ENCODE peak calls at places on chromosomes 7 and 10, in five cellular contexts. One of them, this sample, is unnamed.

GRCh38 chr7:130845581-130846085 is 111.6 kb upstream of the KLF14 start:
- DNase-seq in aorta: no peak
- DNase-seq in stimulated activated CD8-positive, alpha-beta memory T cell treated with anti-CD3 and anti-CD28 coated beads, Interleukin-15, amount 100 ng/mL, for 24 hours: no peak
- DNase-seq in GM12878: no peak
- DNase-seq in substantia nigra: no peak
- DNase-seq in this sample: no peak

GRCh38 chr10:12852732-12853131 is 148.8 kb downstream of the CCDC3 start:
- DNase-seq in aorta: no peak
- DNase-seq in substantia nigra: no peak
- DNase-seq in stimulated activated CD8-positive, alpha-beta memory T cell treated with anti-CD3 and anti-CD28 coated beads, Interleukin-15, amount 100 ng/mL, for 24 hours: no peak
- DNase-seq in GM12878: no peak
- DNase-seq in this sample: no peak

GRCh38 chr7:8389898-8390642 is 43.3 kb upstream of the NXPH1 start:
- DNase-seq in aorta: no peak
- DNase-seq in substantia nigra: peak
- DNase-seq in GM12878: no peak
- DNase-seq in stimulated activated CD8-positive, alpha-beta memory T cell treated with anti-CD3 and anti-CD28 coated beads, Interleukin-15, amount 100 ng/mL, for 24 hours: no peak
- DNase-seq in this sample: peak

GRCh38 chr10:17128261-17128660 is 1.4 kb downstream of the CUBN start:
- DNase-seq in substantia nigra: no peak
- DNase-seq in aorta: no peak
- DNase-seq in GM12878: no peak
- DNase-seq in stimulated activated CD8-positive, alpha-beta memory T cell treated with anti-CD3 and anti-CD28 coated beads, Interleukin-15, amount 100 ng/mL, for 24 hours: no peak
- DNase-seq in this sample: no peak

GRCh38 chr10:13372524-13372923 is 24.4 kb upstream of the SEPHS1 start:
- DNase-seq in GM12878: no peak
- DNase-seq in stimulated activated CD8-positive, alpha-beta memory T cell treated with anti-CD3 and anti-CD28 coated beads, Interleukin-15, amount 100 ng/mL, for 24 hours: no peak
- DNase-seq in aorta: no peak
- DNase-seq in substantia nigra: no peak
- DNase-seq in this sample: no peak

GRCh38 chr10:91194497-91195179 is 25.8 kb upstream of the PCGF5 start:
- DNase-seq in substantia nigra: no peak
- DNase-seq in aorta: no peak
- DNase-seq in GM12878: no peak
- DNase-seq in stimulated activated CD8-positive, alpha-beta memory T cell treated with anti-CD3 and anti-CD28 coated beads, Interleukin-15, amount 100 ng/mL, for 24 hours: no peak
- DNase-seq in this sample: no peak

GRCh38 chr7:41051525-41051924 is 651.4 kb downstream of the INHBA start:
- DNase-seq in GM12878: no peak
- DNase-seq in substantia nigra: peak
- DNase-seq in stimulated activated CD8-positive, alpha-beta memory T cell treated with anti-CD3 and anti-CD28 coated beads, Interleukin-15, amount 100 ng/mL, for 24 hours: no peak
- DNase-seq in aorta: no peak
- DNase-seq in this sample: no peak

GRCh38 chr10:77849039-77849664 is 77.4 kb downstream of the DLG5 start:
- DNase-seq in GM12878: no peak
- DNase-seq in substantia nigra: no peak
- DNase-seq in stimulated activated CD8-positive, alpha-beta memory T cell treated with anti-CD3 and anti-CD28 coated beads, Interleukin-15, amount 100 ng/mL, for 24 hours: no peak
- DNase-seq in aorta: no peak
- DNase-seq in this sample: no peak

GRCh38 chr7:23093546-23093945 is 12.0 kb upstream of the KLHL7 start:
- DNase-seq in substantia nigra: no peak
- DNase-seq in GM12878: no peak
- DNase-seq in stimulated activated CD8-positive, alpha-beta memory T cell treated with anti-CD3 and anti-CD28 coated beads, Interleukin-15, amount 100 ng/mL, for 24 hours: no peak
- DNase-seq in aorta: no peak
- DNase-seq in this sample: no peak

GRCh38 chr7:80070391-80070790 is 64.2 kb upstream of the GNAI1 start:
- DNase-seq in substantia nigra: no peak
- DNase-seq in stimulated activated CD8-positive, alpha-beta memory T cell treated with anti-CD3 and anti-CD28 coated beads, Interleukin-15, amount 100 ng/mL, for 24 hours: no peak
- DNase-seq in aorta: no peak
- DNase-seq in GM12878: no peak
- DNase-seq in this sample: no peak

GRCh38 chr7:4235596-4235995 is 446.5 kb upstream of the FOXK1 start:
- DNase-seq in aorta: peak
- DNase-seq in GM12878: no peak
- DNase-seq in substantia nigra: no peak
- DNase-seq in stimulated activated CD8-positive, alpha-beta memory T cell treated with anti-CD3 and anti-CD28 coated beads, Interleukin-15, amount 100 ng/mL, for 24 hours: no peak
- DNase-seq in this sample: no peak

GRCh38 chr7:56105508-56105907 is 768 bp downstream of the CHCHD2 start:
- DNase-seq in stimulated activated CD8-positive, alpha-beta memory T cell treated with anti-CD3 and anti-CD28 coated beads, Interleukin-15, amount 100 ng/mL, for 24 hours: no peak
- DNase-seq in substantia nigra: no peak
- DNase-seq in aorta: peak
- DNase-seq in GM12878: no peak
- DNase-seq in this sample: no peak

GRCh38 chr10:132714096-132714721 is 71.7 kb downstream of the NKX6-2 start:
- DNase-seq in aorta: peak
- DNase-seq in stimulated activated CD8-positive, alpha-beta memory T cell treated with anti-CD3 and anti-CD28 coated beads, Interleukin-15, amount 100 ng/mL, for 24 hours: no peak
- DNase-seq in substantia nigra: peak
- DNase-seq in GM12878: no peak
- DNase-seq in this sample: peak

GRCh38 chr10:132554991-132555647 is 17.5 kb downstream of the INPP5A start:
- DNase-seq in stimulated activated CD8-positive, alpha-beta memory T cell treated with anti-CD3 and anti-CD28 coated beads, Interleukin-15, amount 100 ng/mL, for 24 hours: no peak
- DNase-seq in aorta: peak
- DNase-seq in substantia nigra: no peak
- DNase-seq in GM12878: no peak
- DNase-seq in this sample: no peak

GRCh38 chr7:138625849-138626230 is 75.3 kb downstream of the SVOPL start:
- DNase-seq in GM12878: no peak
- DNase-seq in substantia nigra: no peak
- DNase-seq in aorta: no peak
- DNase-seq in stimulated activated CD8-positive, alpha-beta memory T cell treated with anti-CD3 and anti-CD28 coated beads, Interleukin-15, amount 100 ng/mL, for 24 hours: no peak
- DNase-seq in this sample: no peak